ENCODE peak calls at places on chromosome 17, in six cellular contexts. One of them, this sample, is unnamed.

GRCh38 chr17:1997587-1998425 is 27.3 kb downstream of the RTN4RL1 start:
- DNase-seq in thyroid gland: peak
- DNase-seq in AG04450: no peak
- DNase-seq in IMR-90: no peak
- DNase-seq in bronchial epithelial cell: no peak
- DNase-seq in GM23338: peak
- DNase-seq in this sample: no peak

GRCh38 chr17:75822119-75822799 is 21.9 kb downstream of the UNC13D start:
- DNase-seq in thyroid gland: peak
- DNase-seq in AG04450: no peak
- DNase-seq in IMR-90: no peak
- DNase-seq in bronchial epithelial cell: no peak
- DNase-seq in GM23338: no peak
- DNase-seq in this sample: no peak

GRCh38 chr17:79861371-79862216 is 22.4 kb upstream of the CBX4 start:
- DNase-seq in thyroid gland: no peak
- DNase-seq in AG04450: no peak
- DNase-seq in IMR-90: no peak
- DNase-seq in bronchial epithelial cell: no peak
- DNase-seq in GM23338: no peak
- DNase-seq in this sample: no peak

GRCh38 chr17:48825446-48826381 is 5.1 kb upstream of the CALCOCO2 start:
- DNase-seq in thyroid gland: no peak
- DNase-seq in AG04450: no peak
- DNase-seq in IMR-90: peak
- DNase-seq in bronchial epithelial cell: peak
- DNase-seq in GM23338: no peak
- DNase-seq in this sample: no peak

GRCh38 chr17:56203430-56203829 is 50.2 kb downstream of the ANKFN1 start:
- DNase-seq in thyroid gland: no peak
- DNase-seq in AG04450: no peak
- DNase-seq in IMR-90: no peak
- DNase-seq in bronchial epithelial cell: no peak
- DNase-seq in GM23338: no peak
- DNase-seq in this sample: no peak

GRCh38 chr17:47009759-47010594 is 30.9 kb upstream of the RPRML start:
- DNase-seq in thyroid gland: no peak
- DNase-seq in AG04450: no peak
- DNase-seq in IMR-90: no peak
- DNase-seq in bronchial epithelial cell: no peak
- DNase-seq in GM23338: no peak
- DNase-seq in this sample: no peak

GRCh38 chr17:31425646-31426045 is 34.2 kb downstream of the RAB11FIP4 start:
- DNase-seq in thyroid gland: peak
- DNase-seq in AG04450: no peak
- DNase-seq in IMR-90: no peak
- DNase-seq in bronchial epithelial cell: no peak
- DNase-seq in GM23338: peak
- DNase-seq in this sample: no peak

GRCh38 chr17:81641825-81642489 is 5.0 kb downstream of the TSPAN10 start:
- DNase-seq in thyroid gland: no peak
- DNase-seq in AG04450: peak
- DNase-seq in IMR-90: peak
- DNase-seq in bronchial epithelial cell: peak
- DNase-seq in GM23338: no peak
- DNase-seq in this sample: no peak

GRCh38 chr17:60559995-60560859 is 34.2 kb upstream of the APPBP2 start:
- DNase-seq in thyroid gland: no peak
- DNase-seq in AG04450: no peak
- DNase-seq in IMR-90: no peak
- DNase-seq in bronchial epithelial cell: no peak
- DNase-seq in GM23338: no peak
- DNase-seq in this sample: no peak

GRCh38 chr17:32142857-32143524 is 689 bp downstream of the RHOT1 start:
- DNase-seq in thyroid gland: peak
- DNase-seq in AG04450: peak
- DNase-seq in IMR-90: peak
- DNase-seq in bronchial epithelial cell: peak
- DNase-seq in GM23338: peak
- DNase-seq in this sample: no peak

GRCh38 chr17:47299239-47299910 is 24.4 kb upstream of the EFCAB13 start:
- DNase-seq in thyroid gland: no peak
- DNase-seq in AG04450: no peak
- DNase-seq in IMR-90: no peak
- DNase-seq in bronchial epithelial cell: no peak
- DNase-seq in GM23338: no peak
- DNase-seq in this sample: no peak

GRCh38 chr17:39753514-39754160 is 15.9 kb downstream of the GRB7 start:
- DNase-seq in thyroid gland: peak
- DNase-seq in AG04450: no peak
- DNase-seq in IMR-90: no peak
- DNase-seq in bronchial epithelial cell: no peak
- DNase-seq in GM23338: peak
- DNase-seq in this sample: peak

GRCh38 chr17:32396343-32396742 is 46.4 kb downstream of the ZNF207 start:
- DNase-seq in thyroid gland: no peak
- DNase-seq in AG04450: no peak
- DNase-seq in IMR-90: no peak
- DNase-seq in bronchial epithelial cell: no peak
- DNase-seq in GM23338: no peak
- DNase-seq in this sample: no peak

GRCh38 chr17:29582767-29583166 is 6.7 kb downstream of the GIT1 start:
- DNase-seq in thyroid gland: no peak
- DNase-seq in AG04450: no peak
- DNase-seq in IMR-90: no peak
- DNase-seq in bronchial epithelial cell: no peak
- DNase-seq in GM23338: no peak
- DNase-seq in this sample: no peak

GRCh38 chr17:64112978-64113377 is 17.0 kb downstream of the ERN1 start:
- DNase-seq in thyroid gland: no peak
- DNase-seq in AG04450: no peak
- DNase-seq in IMR-90: peak
- DNase-seq in bronchial epithelial cell: no peak
- DNase-seq in GM23338: no peak
- DNase-seq in this sample: no peak

GRCh38 chr17:21302711-21303425 is 18.4 kb downstream of the MAP2K3 start:
- DNase-seq in thyroid gland: no peak
- DNase-seq in AG04450: no peak
- DNase-seq in IMR-90: no peak
- DNase-seq in bronchial epithelial cell: no peak
- DNase-seq in GM23338: no peak
- DNase-seq in this sample: no peak

GRCh38 chr17:1231456-1231855 is 38.8 kb upstream of the BHLHA9 start:
- DNase-seq in thyroid gland: no peak
- DNase-seq in AG04450: no peak
- DNase-seq in IMR-90: no peak
- DNase-seq in bronchial epithelial cell: no peak
- DNase-seq in GM23338: no peak
- DNase-seq in this sample: no peak

GRCh38 chr17:19750020-19750572 is 2.0 kb upstream of the ALDH3A1 start:
- DNase-seq in thyroid gland: no peak
- DNase-seq in AG04450: no peak
- DNase-seq in IMR-90: no peak
- DNase-seq in bronchial epithelial cell: no peak
- DNase-seq in GM23338: no peak
- DNase-seq in this sample: no peak

GRCh38 chr17:57566724-57567123 is 178.4 kb downstream of the CCDC182 start:
- DNase-seq in thyroid gland: no peak
- DNase-seq in AG04450: no peak
- DNase-seq in IMR-90: no peak
- DNase-seq in bronchial epithelial cell: no peak
- DNase-seq in GM23338: no peak
- DNase-seq in this sample: no peak

GRCh38 chr17:8496081-8496480 is 60.4 kb downstream of the NDEL1 start:
- DNase-seq in thyroid gland: no peak
- DNase-seq in AG04450: no peak
- DNase-seq in IMR-90: no peak
- DNase-seq in bronchial epithelial cell: no peak
- DNase-seq in GM23338: no peak
- DNase-seq in this sample: no peak

GRCh38 chr17:39239640-39240314 is 14.0 kb upstream of the STAC2 start:
- DNase-seq in thyroid gland: peak
- DNase-seq in AG04450: no peak
- DNase-seq in IMR-90: no peak
- DNase-seq in bronchial epithelial cell: peak
- DNase-seq in GM23338: peak
- DNase-seq in this sample: peak

GRCh38 chr17:82351254-82351712 is 7.8 kb upstream of the TEX19 start:
- DNase-seq in thyroid gland: no peak
- DNase-seq in AG04450: no peak
- DNase-seq in IMR-90: no peak
- DNase-seq in bronchial epithelial cell: no peak
- DNase-seq in GM23338: no peak
- DNase-seq in this sample: no peak

GRCh38 chr17:21126645-21127507 is at the start of gene DHRS7B:
- DNase-seq in thyroid gland: peak
- DNase-seq in AG04450: peak
- DNase-seq in IMR-90: peak
- DNase-seq in bronchial epithelial cell: peak
- DNase-seq in GM23338: peak
- DNase-seq in this sample: peak

GRCh38 chr17:63447688-63448005 is 1.5 kb upstream of the CYB561 start:
- DNase-seq in thyroid gland: peak
- DNase-seq in AG04450: no peak
- DNase-seq in IMR-90: no peak
- DNase-seq in bronchial epithelial cell: no peak
- DNase-seq in GM23338: no peak
- DNase-seq in this sample: no peak

GRCh38 chr17:68006797-68007196 is 10.5 kb upstream of the C17orf58 start:
- DNase-seq in thyroid gland: no peak
- DNase-seq in AG04450: no peak
- DNase-seq in IMR-90: no peak
- DNase-seq in bronchial epithelial cell: no peak
- DNase-seq in GM23338: no peak
- DNase-seq in this sample: no peak

GRCh38 chr17:76539631-76540271 is at the start of gene PRCD:
- DNase-seq in thyroid gland: no peak
- DNase-seq in AG04450: no peak
- DNase-seq in IMR-90: no peak
- DNase-seq in bronchial epithelial cell: no peak
- DNase-seq in GM23338: peak
- DNase-seq in this sample: no peak

GRCh38 chr17:40340880-40341807 is 23.4 kb downstream of the GJD3 start:
- DNase-seq in thyroid gland: peak
- DNase-seq in AG04450: no peak
- DNase-seq in IMR-90: peak
- DNase-seq in bronchial epithelial cell: peak
- DNase-seq in GM23338: peak
- DNase-seq in this sample: peak

GRCh38 chr17:68307443-68307842 is 16.1 kb downstream of the ARSG start:
- DNase-seq in thyroid gland: no peak
- DNase-seq in AG04450: no peak
- DNase-seq in IMR-90: no peak
- DNase-seq in bronchial epithelial cell: no peak
- DNase-seq in GM23338: no peak
- DNase-seq in this sample: no peak

GRCh38 chr17:38685485-38685884 is 10.7 kb upstream of the EPOP start:
- DNase-seq in thyroid gland: no peak
- DNase-seq in AG04450: no peak
- DNase-seq in IMR-90: no peak
- DNase-seq in bronchial epithelial cell: no peak
- DNase-seq in GM23338: no peak
- DNase-seq in this sample: no peak

GRCh38 chr17:58327363-58328194 is 1.0 kb downstream of the TSPOAP1 start:
- DNase-seq in thyroid gland: no peak
- DNase-seq in AG04450: no peak
- DNase-seq in IMR-90: no peak
- DNase-seq in bronchial epithelial cell: no peak
- DNase-seq in GM23338: no peak
- DNase-seq in this sample: no peak

GRCh38 chr17:75557075-75557851 is 30.3 kb upstream of the MYO15B start:
- DNase-seq in thyroid gland: peak
- DNase-seq in AG04450: no peak
- DNase-seq in IMR-90: peak
- DNase-seq in bronchial epithelial cell: peak
- DNase-seq in GM23338: no peak
- DNase-seq in this sample: no peak

GRCh38 chr17:82734987-82735866 is at the start of gene FN3K:
- DNase-seq in thyroid gland: peak
- DNase-seq in AG04450: peak
- DNase-seq in IMR-90: peak
- DNase-seq in bronchial epithelial cell: no peak
- DNase-seq in GM23338: peak
- DNase-seq in this sample: no peak

GRCh38 chr17:13490906-13491502 is 110.7 kb downstream of the HS3ST3A1 start:
- DNase-seq in thyroid gland: no peak
- DNase-seq in AG04450: no peak
- DNase-seq in IMR-90: peak
- DNase-seq in bronchial epithelial cell: no peak
- DNase-seq in GM23338: no peak
- DNase-seq in this sample: no peak

GRCh38 chr17:7279453-7279852 is 2.1 kb upstream of the SLC2A4 start:
- DNase-seq in thyroid gland: no peak
- DNase-seq in AG04450: no peak
- DNase-seq in IMR-90: no peak
- DNase-seq in bronchial epithelial cell: no peak
- DNase-seq in GM23338: no peak
- DNase-seq in this sample: no peak